ENCODE peak calls at places on chromosomes 12 and 14, in seven cellular contexts. F is lower leg skin, P is SK-N-SH, E is foreskin fibroblast, V is keratinocyte, B is fibroblast of the aortic adventitia, M is heart right ventricle. N is an unnamed sample.

GRCh38 chr12:132559652-132560420 is 50.5 kb downstream of the LRCOL1 start:
- DNase-seq in F (no peak), M (peak), V (no peak), B (no peak), E (peak), P (peak), N (peak)

GRCh38 chr12:54029529-54030441 is 1.5 kb downstream of the HOXC6 start:
- DNase-seq in E (no peak), B (no peak), V (no peak), P (no peak), F (no peak), M (no peak), N (no peak)

GRCh38 chr12:124663771-124664366 is 96.5 kb upstream of the NCOR2 start:
- DNase-seq in F (no peak), E (no peak), P (no peak), M (no peak), B (no peak), V (no peak), N (no peak)

GRCh38 chr12:114450019-114450418 is 44.1 kb upstream of the TBX5 start:
- DNase-seq in M (no peak), V (no peak), B (no peak), F (no peak), E (no peak), P (no peak), N (no peak)

GRCh38 chr14:61889914-61890351 is 127.7 kb downstream of the SNAPC1 start:
- DNase-seq in M (no peak), B (no peak), P (no peak), F (no peak), V (no peak), E (no peak), N (no peak)

GRCh38 chr12:111775205-111776193 is 8.8 kb downstream of the ALDH2 start:
- DNase-seq in E (no peak), F (peak), M (peak), V (no peak), B (peak), P (peak), N (no peak)

GRCh38 chr14:73262427-73263183 is 25.3 kb downstream of the PAPLN start:
- DNase-seq in E (no peak), V (no peak), P (peak), M (no peak), B (no peak), F (no peak), N (no peak)

GRCh38 chr12:25884920-25885234 is 73.6 kb upstream of the RASSF8 start:
- DNase-seq in E (no peak), M (no peak), B (no peak), V (no peak), P (no peak), F (no peak), N (no peak)

GRCh38 chr14:99838555-99839193 is 45.5 kb downstream of the EML1 start:
- DNase-seq in E (no peak), M (no peak), F (no peak), B (peak), P (no peak), V (no peak), N (peak)

GRCh38 chr14:56183631-56184157 is 65.5 kb downstream of the PELI2 start:
- DNase-seq in M (no peak), F (no peak), P (no peak), B (peak), V (no peak), E (no peak), N (peak)

GRCh38 chr12:120119395-120119973 is 2.9 kb upstream of the RAB35 start:
- DNase-seq in V (no peak), E (no peak), B (peak), M (no peak), F (no peak), P (no peak), N (peak)

GRCh38 chr12:114400925-114401324 is 5.0 kb downstream of the TBX5 start:
- DNase-seq in P (no peak), E (peak), B (no peak), F (no peak), V (no peak), M (peak), N (peak)

GRCh38 chr14:54589843-54590242 is 22.9 kb downstream of the SAMD4A start:
- DNase-seq in F (no peak), B (no peak), P (no peak), V (no peak), E (no peak), M (no peak), N (peak)

GRCh38 chr12:53102883-53103807 is at the start of gene SOAT2:
- DNase-seq in M (no peak), F (no peak), P (no peak), V (no peak), B (no peak), E (no peak), N (no peak)

GRCh38 chr14:37903561-37904191 is 304.0 kb upstream of the SSTR1 start:
- DNase-seq in B (peak), F (no peak), E (peak), M (no peak), P (peak), V (peak), N (peak)

GRCh38 chr12:13000616-13000934 is 510 bp upstream of the HEBP1 start:
- DNase-seq in P (peak), E (no peak), B (peak), V (no peak), F (no peak), M (no peak), N (peak)

DNA sequence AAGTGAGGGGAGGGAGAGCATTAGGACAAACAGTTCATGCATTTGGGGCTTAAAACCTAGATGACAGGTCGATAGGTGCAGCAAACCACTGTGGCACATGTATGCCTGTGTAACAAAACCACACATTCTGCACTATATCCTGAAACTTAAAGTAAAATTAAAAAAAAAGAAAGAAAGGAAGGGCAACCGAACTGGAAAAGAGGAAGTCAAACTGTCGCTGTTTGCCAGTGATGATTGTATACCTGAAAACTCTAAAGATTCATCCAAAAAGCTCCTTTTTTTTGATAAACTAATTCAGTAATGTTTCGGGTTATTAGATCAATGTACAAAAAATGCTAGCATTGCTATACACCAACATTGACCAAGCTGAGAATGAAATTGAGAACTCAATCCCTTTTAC is 259.0 kb upstream of the ALG10 start:
- DNase-seq in P (no peak), F (no peak), B (no peak), E (no peak), V (no peak), M (no peak), N (no peak)
- TF ChIP-seq CTCF in P (no peak), F (no peak), B (no peak), E (no peak), V (no peak), M (no peak), N (no peak)

GRCh38 chr12:94077209-94077608 is 71.2 kb upstream of the PLXNC1 start:
- DNase-seq in E (no peak), M (no peak), V (no peak), F (no peak), P (no peak), B (no peak), N (no peak)
- H3K4me3 ChIP-seq in E (no peak), M (no peak), V (no peak), F (no peak), P (no peak), B (no peak), N (no peak)

DNA sequence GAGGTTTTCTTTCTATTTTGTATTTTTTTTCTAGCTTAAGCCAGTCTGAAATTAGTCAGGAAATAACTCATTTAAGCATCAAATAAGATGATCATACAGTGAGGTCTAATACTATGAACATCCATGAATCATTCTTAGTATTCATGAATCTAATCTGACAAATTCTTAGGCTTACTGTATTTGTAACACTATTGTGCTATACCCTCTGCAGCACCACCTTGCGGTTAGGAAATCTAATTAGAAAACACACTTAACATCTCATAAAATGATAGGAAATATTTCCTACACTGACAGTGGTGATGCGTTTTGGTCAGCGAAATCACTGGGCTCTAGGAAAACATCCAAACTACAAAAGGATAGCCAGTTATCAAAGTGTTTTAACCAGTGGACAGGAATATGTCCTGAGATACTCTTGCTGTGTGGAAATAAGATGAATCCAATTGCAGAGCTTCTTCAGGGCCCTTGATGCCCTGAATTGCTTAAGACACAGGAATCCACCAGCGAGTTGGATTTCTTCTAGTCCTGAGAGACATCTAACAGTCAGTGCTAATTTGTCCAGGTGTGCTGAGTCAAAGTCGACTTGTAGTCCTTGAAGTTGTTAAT is 109.3 kb upstream of the MYF6 start:
- DNase-seq in M (no peak), V (peak), P (no peak), B (peak), F (no peak), E (peak), N (peak)
- TF ChIP-seq CTCF in M (no peak), V (peak), P (peak), B (peak), F (no peak), E (peak), N (peak)

GRCh38 chr12:90978117-90978770 is 23.3 kb upstream of the CCER1 start:
- DNase-seq in P (peak), F (no peak), B (peak), E (peak), V (no peak), M (no peak), N (peak)
- H3K4me3 ChIP-seq in P (no peak), F (no peak), B (no peak), E (no peak), V (no peak), M (no peak), N (no peak)

GRCh38 chr12:51915003-51915625 is 7.8 kb downstream of the ACVRL1 start:
- DNase-seq in E (no peak), F (no peak), M (no peak), B (no peak), V (no peak), P (peak), N (no peak)

GRCh38 chr12:51914034-51914923 is 7.0 kb downstream of the ACVRL1 start:
- DNase-seq in M (peak), V (no peak), P (peak), B (no peak), F (no peak), E (no peak), N (no peak)

GRCh38 chr12:51911307-51911706 is 4.0 kb downstream of the ACVRL1 start:
- DNase-seq in M (no peak), F (no peak), V (no peak), B (no peak), P (no peak), E (no peak), N (no peak)

GRCh38 chr12:51911788-51912711 is 4.7 kb downstream of the ACVRL1 start:
- DNase-seq in V (no peak), P (peak), E (no peak), M (peak), F (no peak), B (peak), N (no peak)

GRCh38 chr12:51913071-51914033 is 6.0 kb downstream of the ACVRL1 start:
- DNase-seq in V (no peak), E (no peak), B (no peak), P (peak), M (no peak), F (no peak), N (no peak)
- TF ChIP-seq CTCF in V (no peak), E (no peak), B (no peak), P (peak), M (no peak), F (no peak), N (no peak)

GRCh38 chr12:16603265-16603915 is 2.6 kb downstream of the LMO3 start:
- DNase-seq in B (no peak), M (no peak), F (no peak), P (no peak), V (no peak), E (no peak), N (no peak)
- H3K4me3 ChIP-seq in B (no peak), M (peak), F (no peak), P (no peak), V (no peak), E (no peak), N (no peak)

GRCh38 chr12:113051759-113052158 is 4.8 kb upstream of the DTX1 start:
- DNase-seq in E (no peak), F (no peak), V (no peak), M (no peak), P (no peak), B (no peak), N (no peak)

GRCh38 chr12:113052326-113052725 is 4.2 kb upstream of the DTX1 start:
- DNase-seq in F (no peak), M (no peak), E (no peak), B (no peak), V (no peak), P (no peak), N (no peak)

GRCh38 chr12:113050808-113051207 is 5.7 kb upstream of the DTX1 start:
- DNase-seq in B (no peak), E (no peak), M (no peak), P (no peak), V (no peak), F (no peak), N (no peak)

GRCh38 chr12:113048716-113049127 is 7.8 kb upstream of the DTX1 start:
- DNase-seq in P (peak), V (no peak), M (no peak), E (peak), B (peak), F (peak), N (peak)

GRCh38 chr12:113049976-113050742 is 6.4 kb upstream of the DTX1 start:
- DNase-seq in P (peak), M (no peak), B (no peak), F (no peak), V (no peak), E (no peak), N (no peak)
- TF ChIP-seq CTCF in P (peak), M (no peak), B (no peak), F (no peak), V (peak), E (no peak), N (peak)

N was measured in AG10803.